ENCODE peak calls at places on chromosomes 5 and 9, in four cellular contexts. N is epithelial cell of proximal tubule, B is neural crest cell, G is astrocyte of the spinal cord. E is an unnamed sample.

GRCh38 chr5:141992349-141992963 is 20.4 kb downstream of the GNPDA1 start:
- DNase-seq in N (no peak), B (peak; percentile 75), G (peak; percentile 66), E (no peak)

GRCh38 chr9:22913518-22913917 is 466.9 kb downstream of the DMRTA1 start:
- DNase-seq in N (no peak), B (no peak), G (no peak), E (peak; percentile 1)

GRCh38 chr5:96509313-96509712 is 76.3 kb upstream of the PCSK1 start:
- DNase-seq in N (no peak), B (no peak), G (peak; percentile 17), E (no peak)

GRCh38 chr5:5665225-5666075 is 243.0 kb downstream of the ICE1 start:
- DNase-seq in N (no peak), B (no peak), G (peak; percentile 54), E (no peak)

GRCh38 chr9:127204771-127205470 is 59.7 kb upstream of the GARNL3 start:
- DNase-seq in N (no peak), B (no peak), G (no peak), E (no peak)

GRCh38 chr5:176388003-176388340 is 426 bp downstream of the NOP16 start:
- DNase-seq in N (no peak), B (peak; percentile 14), G (no peak), E (no peak)

GRCh38 chr9:91253488-91253887 is 108.2 kb downstream of the AUH start:
- DNase-seq in N (no peak), B (no peak), G (no peak), E (peak; percentile 17)

GRCh38 chr9:99947395-99947794 is 40.9 kb downstream of the STX17 start:
- DNase-seq in N (no peak), B (no peak), G (peak; percentile 4), E (no peak)

GRCh38 chr5:119301210-119301609 is 54.6 kb upstream of the TNFAIP8 start:
- DNase-seq in N (no peak), B (no peak), G (no peak), E (no peak)

GRCh38 chr9:122397749-122398148 is 26.9 kb downstream of the PTGS1 start:
- DNase-seq in N (no peak), B (no peak), G (no peak), E (no peak)

GRCh38 chr5:141182248-141182647 is at the start of gene PCDHB16:
- DNase-seq in N (no peak), B (peak; percentile 63), G (no peak), E (no peak)

GRCh38 chr9:127583605-127584053 is 28.4 kb upstream of the STXBP1 start:
- DNase-seq in N (no peak), B (no peak), G (peak; percentile 66), E (no peak)

GRCh38 chr9:98880311-98881015 is 63.2 kb upstream of the COL15A1 start:
- DNase-seq in N (no peak), B (no peak), G (no peak), E (no peak)

GRCh38 chr5:179762079-179762780 is 29.6 kb downstream of the MAML1 start:
- DNase-seq in N (no peak), B (no peak), G (no peak), E (no peak)

DNA sequence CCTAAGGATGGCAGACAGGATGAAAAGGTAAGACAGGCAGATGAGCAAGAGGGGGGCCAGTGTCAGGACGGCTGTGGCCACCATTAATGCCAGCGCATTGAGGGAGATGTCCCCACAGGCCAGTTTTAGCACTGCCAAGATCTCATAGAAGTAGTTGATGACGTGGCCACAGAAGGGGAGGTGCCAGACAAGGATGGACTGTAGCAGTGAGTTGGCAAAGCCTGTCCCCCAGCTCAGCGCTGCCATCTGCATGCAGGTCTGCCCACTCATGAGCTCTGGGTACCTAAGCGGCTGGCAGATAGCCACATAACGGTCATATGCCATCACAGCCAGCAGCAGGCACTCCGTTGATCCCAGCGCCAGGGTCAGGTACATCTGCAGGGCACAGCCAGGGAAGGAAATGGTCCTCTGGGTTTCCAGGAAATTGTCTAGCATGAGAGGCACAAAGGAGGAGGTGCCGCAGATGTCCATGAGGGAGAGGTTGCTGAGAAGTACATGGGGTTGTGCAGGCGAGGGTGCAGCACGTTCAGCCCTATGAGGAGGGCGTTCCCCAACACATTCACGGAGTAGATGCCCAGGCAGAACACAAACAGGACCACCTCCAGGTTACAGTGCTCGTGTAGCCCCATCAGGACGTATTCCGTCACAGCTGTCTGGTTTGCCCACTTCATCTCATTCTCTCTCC is 10.7 kb downstream of the OR13J1 start:
- DNase-seq in N (no peak), B (no peak), G (no peak), E (no peak)
- TF ChIP-seq CTCF in N (no peak), B (no peak), G (no peak), E (no peak)

DNA sequence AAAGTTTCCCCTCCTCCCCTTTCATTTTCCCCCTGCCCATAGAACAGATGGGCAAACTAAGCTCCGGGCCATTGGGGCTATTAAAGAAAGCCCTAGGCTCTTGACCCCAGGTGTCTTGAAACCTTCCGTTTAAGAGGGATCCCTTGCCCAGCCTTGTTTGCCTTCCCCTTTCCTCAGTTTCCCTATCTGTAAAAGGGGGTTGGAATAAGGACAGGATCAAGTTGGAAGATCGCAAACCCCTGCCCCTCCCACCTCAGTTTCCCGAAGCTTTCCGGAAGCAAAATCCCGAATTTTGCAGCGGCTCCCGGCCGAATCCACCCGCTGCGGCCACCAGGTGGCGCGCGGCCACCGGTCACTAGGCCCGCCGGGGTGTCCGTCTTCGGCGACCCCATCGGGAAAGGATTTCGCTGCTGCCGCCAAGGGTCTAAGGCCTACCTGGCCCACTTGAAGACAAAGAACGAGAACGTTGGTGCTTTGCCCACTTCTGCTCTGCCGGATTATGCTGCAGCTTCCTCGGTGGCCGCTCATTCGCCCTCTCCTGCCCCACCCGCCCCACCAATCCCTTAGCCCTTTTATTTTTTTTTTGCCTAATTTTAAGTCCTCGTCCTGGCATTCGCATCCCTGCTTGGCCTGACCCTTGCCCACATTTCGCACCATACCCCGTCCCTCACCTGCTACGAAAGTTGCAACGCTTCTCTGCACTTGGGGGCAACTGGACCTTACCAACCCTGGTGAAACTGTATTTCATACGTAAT is 933 bp upstream of the NR6A1 start:
- DNase-seq in N (no peak), B (peak; percentile 80), G (peak; percentile 83), E (peak; percentile 72)
- TF ChIP-seq CTCF in N (peak; percentile 75), B (peak; percentile 99), G (peak; percentile 87), E (peak; percentile 78)

DNA sequence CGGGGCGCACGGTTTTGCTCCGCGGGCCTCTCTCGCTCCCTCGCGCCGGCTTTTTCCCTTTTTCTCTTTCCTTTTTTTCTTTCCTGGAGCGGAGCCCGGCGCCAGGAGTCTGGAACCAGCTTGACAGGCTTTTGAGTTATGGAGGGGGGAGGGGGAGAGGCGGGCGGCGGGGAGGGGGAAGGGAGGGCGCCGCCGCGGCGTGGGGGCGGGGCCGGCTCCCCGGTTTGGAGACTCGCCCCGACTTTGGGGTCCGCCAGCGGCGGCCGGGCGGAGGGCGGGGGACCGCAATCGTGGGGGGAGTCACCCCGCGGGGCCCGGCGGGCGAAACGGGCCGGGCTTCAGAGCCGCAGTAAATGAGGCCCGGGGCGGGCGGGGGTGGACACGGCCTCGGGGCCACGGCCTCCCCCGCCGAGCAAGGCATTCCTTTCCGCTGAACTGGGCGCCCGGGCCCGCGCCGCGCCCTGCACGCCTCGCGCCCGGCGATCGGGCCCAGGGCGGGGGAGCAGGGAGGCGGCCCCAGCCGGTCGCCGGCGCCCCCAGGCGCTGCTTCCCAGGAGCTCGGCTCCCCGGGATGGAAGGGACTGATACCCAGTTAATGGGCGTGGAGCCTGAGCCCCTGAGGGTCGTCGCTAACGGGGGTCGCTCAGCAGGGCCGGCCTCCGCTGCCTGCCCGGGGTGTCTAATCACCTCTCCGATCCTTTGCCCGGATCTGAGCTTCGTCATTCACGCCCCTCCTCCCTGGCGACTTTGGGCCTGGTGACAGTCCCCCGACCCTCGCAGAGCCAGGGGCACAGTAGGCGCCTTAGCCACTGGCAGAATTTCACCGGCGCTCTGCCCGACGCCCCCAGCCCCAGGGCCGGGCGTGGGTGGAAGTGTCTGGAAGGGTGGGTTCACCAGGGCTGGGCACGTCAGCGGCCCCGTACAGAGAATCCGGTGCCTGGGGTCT is 138.1 kb downstream of the C9orf50 start:
- DNase-seq in N (no peak), B (peak; percentile 40), G (peak; percentile 91), E (no peak)
- TF ChIP-seq CTCF in N (peak; percentile 5), B (no peak), G (peak; percentile 9), E (no peak)

GRCh38 chr5:60929024-60929423 is 15.8 kb downstream of the ERCC8 start:
- DNase-seq in N (no peak), B (no peak), G (peak; percentile 13), E (no peak)
- TF ChIP-seq CTCF in N (no peak), B (peak; percentile 57), G (no peak), E (no peak)

GRCh38 chr5:168881427-168882149 is 302.4 kb upstream of the PANK3 start:
- DNase-seq in N (peak; percentile 6), B (peak; percentile 32), G (no peak), E (no peak)
- TF ChIP-seq CTCF in N (no peak), B (no peak), G (no peak), E (no peak)